ENCODE peak calls at places on chromosomes 3 and 15, in five cellular contexts. N is HCT116, X is SK-N-SH, D is GM12878, I is K562. F is an unnamed sample.

GRCh38 chr3:129441782-129442181 is 1.8 kb downstream of the IFT122 start:
- DNase-seq in I (no peak), N (no peak), D (no peak), X (peak), F (no peak)

GRCh38 chr3:124887177-124887995 is at the start of gene ITGB5:
- DNase-seq in X (peak), N (peak), D (no peak), I (peak), F (peak)

GRCh38 chr3:188198760-188199327 is 44.9 kb downstream of the LPP start:
- DNase-seq in D (no peak), I (no peak), N (no peak), X (no peak), F (no peak)

GRCh38 chr3:72547183-72547582 is 301.1 kb downstream of the SHQ1 start:
- DNase-seq in X (no peak), I (no peak), D (no peak), N (no peak), F (no peak)

GRCh38 chr3:22981176-22981575 is 222.0 kb upstream of the UBE2E2 start:
- DNase-seq in I (no peak), D (no peak), N (no peak), X (no peak), F (no peak)

GRCh38 chr3:88005066-88005465 is 53.7 kb downstream of the CGGBP1 start:
- DNase-seq in X (no peak), I (peak), D (no peak), N (peak), F (no peak)

GRCh38 chr3:77601853-77602440 is 562.0 kb downstream of the ROBO2 start:
- DNase-seq in X (no peak), D (no peak), N (no peak), I (no peak), F (no peak)

GRCh38 chr15:48868549-48868948 is 9.4 kb upstream of the EID1 start:
- DNase-seq in D (no peak), N (no peak), X (no peak), I (no peak), F (no peak)

GRCh38 chr15:80643296-80643965 is 51.7 kb upstream of the ABHD17C start:
- DNase-seq in N (no peak), X (no peak), I (no peak), D (no peak), F (no peak)

GRCh38 chr3:123540285-123540684 is 44.6 kb downstream of the HACD2 start:
- DNase-seq in X (no peak), N (no peak), D (no peak), I (no peak), F (no peak)

GRCh38 chr15:58839485-58839884 is 68.4 kb downstream of the MINDY2 start:
- DNase-seq in I (peak), X (no peak), D (no peak), N (no peak), F (no peak)

GRCh38 chr15:88255109-88255495 is 1.4 kb downstream of the NTRK3 start:
- DNase-seq in D (no peak), N (no peak), X (no peak), I (no peak), F (no peak)

GRCh38 chr3:47047673-47048072 is 68.2 kb downstream of the NBEAL2 start:
- DNase-seq in N (no peak), I (no peak), X (no peak), D (no peak), F (no peak)

GRCh38 chr3:14549256-14549931 is 9.3 kb upstream of the GRIP2 start:
- DNase-seq in X (peak), N (peak), I (peak), D (no peak), F (no peak)

GRCh38 chr3:11705049-11705448 is 61.3 kb upstream of the VGLL4 start:
- DNase-seq in N (no peak), D (no peak), I (peak), X (no peak), F (no peak)

GRCh38 chr15:78097667-78098066 is 5.3 kb downstream of the SH2D7 start:
- DNase-seq in D (no peak), N (no peak), I (no peak), X (no peak), F (no peak)

GRCh38 chr15:70789213-70789612 is 25.9 kb upstream of the UACA start:
- DNase-seq in I (peak), D (no peak), X (no peak), N (no peak), F (no peak)

GRCh38 chr3:45679805-45680204 is 9.4 kb upstream of the SACM1L start:
- DNase-seq in I (no peak), X (no peak), N (no peak), D (no peak), F (no peak)

GRCh38 chr3:100941046-100941445 is 52.2 kb downstream of the ABI3BP start:
- DNase-seq in I (no peak), X (no peak), N (no peak), D (no peak), F (no peak)

GRCh38 chr3:59759298-59760169 is 709.7 kb upstream of the CFAP20DC start:
- DNase-seq in X (no peak), I (no peak), N (no peak), D (no peak), F (no peak)

GRCh38 chr3:156818890-156819289 is 7.3 kb upstream of the LEKR1 start:
- DNase-seq in D (no peak), X (no peak), I (peak), N (peak), F (no peak)

GRCh38 chr15:58546635-58547627 is 115.1 kb downstream of the LIPC start:
- DNase-seq in X (peak), D (no peak), N (peak), I (peak), F (no peak)

GRCh38 chr15:55255714-55256113 is 33.9 kb downstream of the RAB27A start:
- DNase-seq in X (no peak), I (no peak), N (no peak), D (no peak), F (no peak)

GRCh38 chr3:188179006-188179966 is 25.3 kb downstream of the LPP start:
- DNase-seq in X (no peak), I (no peak), N (no peak), D (no peak), F (no peak)

GRCh38 chr3:42169579-42169978 is 78.4 kb downstream of the TRAK1 start:
- DNase-seq in X (no peak), I (no peak), D (no peak), N (no peak), F (no peak)

GRCh38 chr3:168049366-168049974 is 46.3 kb downstream of the GOLIM4 start:
- DNase-seq in I (no peak), D (no peak), X (no peak), N (no peak), F (no peak)

GRCh38 chr3:111715911-111716523 is 120.9 kb upstream of the ZBED2 start:
- DNase-seq in I (peak), D (no peak), N (no peak), X (peak), F (no peak)

GRCh38 chr15:101320501-101321052 is 25.5 kb upstream of the SNRPA1 start:
- DNase-seq in N (no peak), D (no peak), X (no peak), I (no peak), F (no peak)

GRCh38 chr15:88745696-88746095 is 57.5 kb upstream of the ACAN start:
- DNase-seq in I (no peak), D (no peak), N (no peak), X (no peak), F (no peak)

GRCh38 chr15:93523490-93523889 is 434.5 kb upstream of the RGMA start:
- DNase-seq in I (no peak), X (no peak), D (no peak), N (no peak), F (no peak)

GRCh38 chr15:26191216-26191615 is 328.1 kb upstream of the ATP10A start:
- DNase-seq in N (no peak), X (no peak), D (no peak), I (no peak), F (no peak)
- TF ChIP-seq YY1 in N (no peak), X (no peak), D (no peak), I (no peak), F (no peak)

DNA sequence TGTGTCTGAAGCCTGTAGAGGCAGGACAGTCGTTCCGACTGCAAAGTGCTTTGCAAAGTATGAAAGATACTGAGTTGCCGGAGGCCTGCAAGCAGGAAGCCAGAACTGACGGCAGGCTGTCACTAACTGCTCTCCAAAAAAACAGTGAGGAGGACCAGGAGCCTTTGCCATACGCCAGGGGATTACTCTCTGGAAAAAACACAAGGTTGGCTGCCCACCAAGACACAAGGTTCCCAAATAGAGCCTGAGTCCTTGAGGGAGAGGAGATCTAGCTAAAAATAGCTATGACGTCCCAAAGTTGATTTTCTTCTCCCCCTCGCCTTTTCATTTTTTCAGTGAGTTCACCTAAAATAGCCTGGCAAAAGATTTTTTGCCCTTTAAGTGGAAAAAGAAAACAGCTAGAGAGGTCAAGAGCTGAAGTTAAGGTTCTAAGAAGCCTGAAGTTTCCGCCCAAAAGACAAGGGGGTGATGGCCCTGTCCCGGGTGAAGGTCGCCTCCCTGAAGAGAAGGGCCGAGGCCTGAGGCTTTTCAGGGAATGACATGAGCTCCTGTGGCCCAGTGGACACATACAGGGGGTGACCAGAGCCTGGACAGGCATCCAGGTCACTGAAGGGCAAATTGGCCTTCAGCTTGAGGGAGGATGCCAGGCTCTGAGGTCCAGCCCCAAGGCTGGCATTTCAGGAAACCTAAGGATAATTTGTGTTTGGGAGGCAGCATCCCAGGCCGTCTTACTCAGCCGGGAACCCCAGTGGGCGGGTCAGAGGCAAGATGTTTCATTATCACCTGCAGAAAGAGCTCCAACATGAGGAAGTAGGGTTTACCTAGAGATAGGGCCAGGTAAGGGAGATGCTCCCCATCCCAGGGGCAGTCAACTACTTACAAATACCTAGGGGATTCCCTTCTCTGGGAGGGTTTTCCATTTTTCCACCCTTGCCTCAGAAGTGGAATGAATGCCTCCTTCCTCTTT is 44.9 kb upstream of the DGKG start:
- DNase-seq in I (no peak), D (no peak), N (no peak), X (no peak), F (no peak)
- TF ChIP-seq YY1 in I (no peak), D (no peak), N (no peak), X (no peak), F (no peak)

DNA sequence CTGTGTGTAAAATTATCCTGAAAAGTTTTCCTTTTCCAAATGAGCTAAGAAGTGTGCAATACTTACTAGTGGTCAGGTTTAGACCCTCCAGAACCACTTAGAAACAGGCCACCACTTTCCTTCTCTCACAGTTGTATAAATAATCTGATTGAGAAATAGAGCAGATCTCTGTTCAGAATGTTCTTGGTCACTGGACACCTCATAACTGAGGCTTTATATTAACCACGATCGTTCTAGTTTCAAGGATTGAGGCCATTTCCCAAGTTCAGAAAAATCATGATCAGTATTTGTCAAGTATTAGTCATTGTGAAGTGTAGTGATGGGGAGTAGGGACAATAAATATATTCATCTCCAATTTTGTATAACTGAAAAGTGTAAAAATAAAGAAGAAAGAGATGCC is 1.0 kb upstream of the MAP3K13 start:
- DNase-seq in X (no peak), I (no peak), D (no peak), N (no peak), F (no peak)
- TF ChIP-seq YY1 in X (no peak), I (no peak), D (no peak), N (no peak), F (no peak)

GRCh38 chr15:75695206-75695605 is 17.4 kb downstream of the CSPG4 start:
- DNase-seq in N (no peak), D (no peak), X (no peak), I (no peak), F (no peak)

GRCh38 chr15:75696854-75697259 is 15.8 kb downstream of the CSPG4 start:
- DNase-seq in N (no peak), I (no peak), D (no peak), X (peak), F (no peak)

GRCh38 chr15:75694241-75695182 is 18.1 kb downstream of the CSPG4 start:
- DNase-seq in X (peak), D (no peak), I (peak), N (no peak), F (no peak)

GRCh38 chr15:75696303-75696657 is 16.4 kb downstream of the CSPG4 start:
- DNase-seq in D (no peak), X (no peak), I (no peak), N (no peak), F (no peak)

DNA sequence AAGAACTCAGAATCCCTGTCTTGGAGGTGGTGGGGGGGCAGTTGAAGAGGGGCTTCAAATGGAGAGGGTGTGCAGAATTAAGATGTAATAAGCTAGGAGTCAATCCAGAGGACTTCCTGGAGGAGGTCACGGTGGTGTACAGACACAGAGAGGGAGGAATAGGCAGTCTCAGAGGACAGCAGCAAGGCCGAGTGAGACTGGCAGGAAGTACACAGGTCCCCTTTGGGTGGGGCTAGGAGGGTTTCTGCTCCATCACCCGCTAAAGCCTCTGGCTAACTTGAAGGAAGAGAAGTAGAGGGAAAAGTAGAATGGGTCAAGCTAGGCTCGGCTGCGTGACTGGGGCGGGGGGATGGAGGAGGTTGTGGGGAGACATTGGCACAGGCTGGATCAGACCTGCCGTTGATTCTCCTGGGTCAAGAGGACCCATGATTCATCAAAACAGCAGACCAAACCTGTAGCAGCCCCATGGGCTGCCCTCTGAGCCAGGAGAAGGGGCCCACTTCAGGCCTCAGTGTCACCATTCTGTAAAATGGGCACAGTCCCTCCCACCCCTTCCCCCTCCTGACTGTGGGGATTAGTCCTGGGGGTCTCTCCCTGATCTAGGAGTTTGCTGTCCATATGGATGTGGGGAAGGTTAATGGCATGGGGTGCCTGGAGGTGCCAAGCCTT is 16.9 kb downstream of the CSPG4 start:
- DNase-seq in X (no peak), N (no peak), D (no peak), I (no peak), F (no peak)
- TF ChIP-seq YY1 in X (no peak), N (no peak), D (no peak), I (no peak), F (no peak)

DNA sequence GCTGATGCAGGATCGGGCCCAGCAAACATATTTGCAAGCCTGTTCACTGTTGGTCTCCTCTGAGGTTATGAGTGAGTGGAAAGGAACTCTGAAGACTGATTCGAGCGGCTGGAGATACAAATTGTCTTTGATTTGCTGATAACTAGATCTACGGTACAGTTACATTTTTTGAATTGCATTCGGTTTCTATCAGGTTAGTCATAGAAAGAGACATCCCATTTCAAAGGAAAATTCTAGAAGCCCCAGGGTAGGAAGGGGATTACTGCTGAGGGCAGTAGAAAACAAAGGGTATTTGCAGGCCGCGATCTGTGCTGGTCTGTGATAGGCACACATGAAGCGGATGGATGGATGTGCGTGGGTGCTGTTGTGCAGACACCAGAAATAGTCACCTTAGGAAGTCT is 228.4 kb downstream of the ITPR1 start:
- DNase-seq in D (no peak), N (no peak), X (no peak), I (no peak), F (no peak)
- TF ChIP-seq YY1 in D (no peak), N (no peak), X (no peak), I (no peak), F (no peak)

GRCh38 chr3:104291437-104291851 is 1075.3 kb upstream of the ALCAM start:
- DNase-seq in D (no peak), N (no peak), X (no peak), I (no peak), F (no peak)
- TF ChIP-seq YY1 in D (no peak), N (no peak), X (no peak), I (no peak), F (no peak)

GRCh38 chr15:31303434-31304073 is 23.1 kb upstream of the KLF13 start:
- DNase-seq in N (no peak), D (no peak), I (peak), X (no peak), F (no peak)
- TF ChIP-seq YY1 in N (no peak), D (no peak), I (no peak), X (no peak), F (no peak)